ENCODE peak calls at places on chromosome 1, in six cellular contexts. I, F, O, T, E and H are unnamed samples.

GRCh38 chr1:223727541-223727940 is 15.2 kb downstream of the CAPN2 start:
- DNase-seq in O (no peak), F (no peak), E (no peak), I (no peak), T (no peak), H (no peak)

GRCh38 chr1:81554108-81554507 is 246.6 kb upstream of the ADGRL2 start:
- DNase-seq in O (no peak), F (no peak), I (no peak), T (no peak), E (no peak), H (no peak)

GRCh38 chr1:87086120-87086519 is 171.7 kb downstream of the HS2ST1 start:
- DNase-seq in O (no peak), T (no peak), E (no peak), I (no peak), F (no peak), H (no peak)

GRCh38 chr1:26530898-26531598 is 1.5 kb downstream of the RPS6KA1 start:
- DNase-seq in O (peak), F (peak), I (peak), E (no peak), T (no peak), H (peak)

GRCh38 chr1:94807742-94808491 is 12.2 kb upstream of the SLC44A3 start:
- DNase-seq in O (no peak), E (no peak), F (peak), I (peak), T (peak), H (peak)

GRCh38 chr1:222912730-222913129 is 97.9 kb downstream of the DISP1 start:
- DNase-seq in O (no peak), E (no peak), F (no peak), T (no peak), I (no peak), H (no peak)

GRCh38 chr1:57761628-57762027 is 337.8 kb upstream of the DAB1 start:
- DNase-seq in E (no peak), F (no peak), O (no peak), I (no peak), T (no peak), H (no peak)

GRCh38 chr1:226663327-226663704 is 75.8 kb downstream of the ITPKB start:
- DNase-seq in O (no peak), T (no peak), F (no peak), E (no peak), I (no peak), H (no peak)

GRCh38 chr1:241265428-241265827 is 91.6 kb downstream of the RGS7 start:
- DNase-seq in E (no peak), I (no peak), F (no peak), T (no peak), O (no peak), H (no peak)

GRCh38 chr1:21129407-21129806 is 47.3 kb downstream of the EIF4G3 start:
- DNase-seq in I (no peak), O (no peak), T (no peak), E (no peak), F (no peak), H (no peak)

GRCh38 chr1:79982218-79982617 is 975.7 kb upstream of the ADGRL4 start:
- DNase-seq in E (no peak), O (no peak), I (no peak), F (no peak), T (peak), H (no peak)

GRCh38 chr1:183272390-183272801 is 86.3 kb downstream of the LAMC2 start:
- DNase-seq in F (no peak), E (no peak), I (no peak), T (peak), O (peak), H (no peak)

GRCh38 chr1:160779662-160780397 is 16.1 kb upstream of the LY9 start:
- DNase-seq in I (peak), E (no peak), F (peak), O (peak), T (no peak), H (peak)

GRCh38 chr1:3625151-3625907 is 514 bp downstream of the TPRG1L start:
- DNase-seq in I (peak), F (peak), O (peak), E (no peak), T (peak), H (peak)

GRCh38 chr1:182495002-182495401 is 45.1 kb downstream of the RGSL1 start:
- DNase-seq in O (no peak), E (no peak), I (no peak), T (no peak), F (no peak), H (no peak)

GRCh38 chr1:177256153-177256814 is 85.5 kb downstream of the BRINP2 start:
- DNase-seq in O (peak), E (no peak), I (peak), T (peak), F (peak), H (peak)

GRCh38 chr1:210218047-210218446 is 14.5 kb upstream of the SERTAD4 start:
- DNase-seq in F (no peak), I (no peak), E (no peak), O (no peak), T (no peak), H (no peak)

GRCh38 chr1:23200885-23201284 is 16.4 kb downstream of the HTR1D start:
- DNase-seq in I (no peak), E (no peak), F (peak), O (peak), T (no peak), H (no peak)

GRCh38 chr1:87765686-87766085 is 437.0 kb downstream of the LMO4 start:
- DNase-seq in T (peak), F (no peak), O (peak), I (no peak), E (no peak), H (no peak)

GRCh38 chr1:116525440-116525839 is 45.4 kb downstream of the CD58 start:
- DNase-seq in O (no peak), T (no peak), E (no peak), I (no peak), F (no peak), H (no peak)

GRCh38 chr1:116531917-116532316 is 38.9 kb downstream of the CD58 start:
- DNase-seq in I (no peak), F (no peak), T (no peak), O (no peak), E (no peak), H (no peak)

GRCh38 chr1:116529681-116530080 is 41.1 kb downstream of the CD58 start:
- DNase-seq in I (no peak), T (no peak), F (no peak), O (no peak), E (no peak), H (no peak)

GRCh38 chr1:116529199-116529616 is 41.6 kb downstream of the CD58 start:
- DNase-seq in E (no peak), O (no peak), I (no peak), F (no peak), T (no peak), H (no peak)

GRCh38 chr1:116528329-116529083 is 42.3 kb downstream of the CD58 start:
- DNase-seq in O (no peak), I (peak), T (no peak), E (no peak), F (no peak), H (no peak)
- TF ChIP-seq POLR2A in O (no peak), I (no peak), T (no peak), E (no peak), F (peak), H (no peak)

GRCh38 chr1:18946550-18947381 is 9.7 kb downstream of the IFFO2 start:
- DNase-seq in T (no peak), F (no peak), O (no peak), I (no peak), E (no peak), H (no peak)
- H3K4me3 ChIP-seq in T (no peak), F (no peak), O (no peak), I (no peak), E (no peak), H (no peak)

DNA sequence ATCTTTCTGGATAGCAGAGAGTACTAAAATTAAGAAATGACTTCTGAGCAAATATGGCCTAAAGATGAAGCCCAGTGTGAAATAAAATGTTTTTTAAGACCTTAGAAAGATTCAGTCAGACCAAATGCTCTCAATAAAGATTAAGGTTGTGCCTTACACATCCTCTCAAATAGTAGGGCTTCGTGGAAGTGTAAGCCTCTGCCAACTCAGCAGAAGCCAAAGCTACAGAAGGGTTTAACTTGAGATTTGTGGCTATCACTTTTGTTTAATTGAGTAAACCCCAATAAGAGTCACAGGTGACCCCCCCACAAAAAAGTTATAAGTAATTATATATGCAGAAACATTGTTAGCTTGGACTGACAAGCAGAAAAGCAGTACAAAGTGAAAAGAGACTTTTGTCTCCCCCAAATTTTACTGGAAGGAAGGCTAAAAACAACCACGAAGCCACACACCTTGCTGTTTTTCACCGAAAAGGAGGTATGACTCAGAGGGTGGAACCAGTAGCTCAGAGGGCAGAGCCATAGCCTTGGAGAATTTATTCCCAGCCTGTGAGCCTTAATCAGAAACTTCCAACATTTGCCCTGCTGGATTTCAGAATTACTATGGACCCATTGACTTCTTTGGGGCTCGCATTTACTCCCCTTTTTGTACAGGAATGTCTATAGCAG is 31.9 kb downstream of the RPS6KC1 start:
- DNase-seq in T (no peak), O (no peak), F (no peak), E (no peak), I (no peak), H (no peak)
- TF ChIP-seq MYC in T (no peak), O (no peak), F (no peak), E (no peak), I (no peak), H (no peak)

GRCh38 chr1:206591236-206591635 is 21.0 kb downstream of the EIF2D start:
- DNase-seq in I (no peak), T (no peak), O (no peak), E (no peak), F (no peak), H (no peak)

GRCh38 chr1:206589206-206589605 is 23.1 kb downstream of the EIF2D start:
- DNase-seq in I (no peak), T (peak), O (no peak), E (no peak), F (no peak), H (no peak)

GRCh38 chr1:206588492-206588891 is 23.8 kb downstream of the EIF2D start:
- DNase-seq in I (no peak), F (no peak), O (no peak), E (no peak), T (no peak), H (no peak)

GRCh38 chr1:206591696-206592095 is 20.6 kb downstream of the EIF2D start:
- DNase-seq in F (no peak), T (no peak), I (no peak), E (no peak), O (no peak), H (no peak)

DNA sequence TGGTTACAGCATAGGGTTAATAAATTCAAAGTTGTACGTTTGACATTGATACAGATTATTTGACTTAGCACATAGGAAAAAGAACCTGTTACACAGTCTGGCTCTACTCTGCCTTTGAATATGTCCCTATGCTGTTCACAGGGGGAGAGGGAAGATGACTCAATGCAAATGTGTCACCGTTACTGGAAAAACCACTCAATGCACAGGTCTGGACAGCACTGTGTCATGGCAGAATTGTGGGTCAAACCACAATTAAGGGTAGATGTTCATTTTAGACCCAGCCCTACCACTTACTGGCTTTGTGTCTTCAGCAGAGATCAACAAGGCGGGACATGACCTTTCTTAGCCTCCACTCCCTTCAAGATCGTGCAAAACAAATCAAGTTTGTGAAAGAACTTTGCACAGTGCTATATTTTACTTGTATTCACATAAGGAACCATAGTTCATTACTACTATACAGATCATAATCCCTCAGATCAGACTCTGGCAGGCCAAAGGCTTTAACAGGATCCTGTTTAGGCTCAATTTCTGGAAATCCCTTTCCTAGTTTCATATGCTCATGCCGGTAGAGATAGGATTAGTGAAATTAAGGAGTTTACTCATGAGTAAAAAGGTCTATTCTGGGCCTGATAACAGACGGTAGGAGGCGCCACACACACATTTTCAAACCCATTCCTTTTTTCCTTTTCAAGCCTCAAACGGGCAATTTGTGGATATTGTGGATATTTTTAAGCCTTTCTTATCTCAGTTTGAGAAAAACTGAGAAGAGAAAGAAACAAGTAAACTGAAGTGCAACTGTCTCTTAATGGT is 22.0 kb downstream of the EIF2D start:
- DNase-seq in I (no peak), E (no peak), F (peak), T (no peak), O (no peak), H (peak)
- TF ChIP-seq POLR2A in I (no peak), E (peak), F (peak), T (no peak), O (no peak), H (no peak)

GRCh38 chr1:215636258-215636965 is 69.3 kb downstream of the KCTD3 start:
- DNase-seq in O (no peak), I (peak), E (no peak), F (no peak), T (no peak), H (no peak)

GRCh38 chr1:215631489-215631888 is 64.4 kb downstream of the KCTD3 start:
- DNase-seq in O (peak), E (no peak), I (no peak), T (no peak), F (no peak), H (no peak)

GRCh38 chr1:215640429-215641148 is 73.5 kb downstream of the KCTD3 start:
- DNase-seq in T (no peak), F (no peak), I (no peak), O (no peak), E (no peak), H (no peak)

GRCh38 chr1:215635827-215636226 is 68.7 kb downstream of the KCTD3 start:
- DNase-seq in T (no peak), E (no peak), O (no peak), I (no peak), F (no peak), H (no peak)

GRCh38 chr1:215637041-215637573 is 70.0 kb downstream of the KCTD3 start:
- DNase-seq in T (no peak), O (no peak), E (no peak), F (no peak), I (peak), H (no peak)
- H3K4me3 ChIP-seq in T (no peak), O (no peak), E (no peak), F (no peak), I (peak), H (no peak)

GRCh38 chr1:108533351-108534083 is 26.4 kb upstream of the EEIG2 start:
- DNase-seq in F (peak), T (no peak), E (peak), I (no peak), O (no peak), H (no peak)
- TF ChIP-seq MYC in F (no peak), T (no peak), E (no peak), I (no peak), O (no peak), H (no peak)

GRCh38 chr1:109261578-109261977 is 12.2 kb downstream of the CELSR2 start:
- DNase-seq in I (no peak), E (no peak), F (no peak), T (no peak), O (no peak), H (no peak)
- TF ChIP-seq POLR2A in I (no peak), E (no peak), F (no peak), T (no peak), O (no peak), H (no peak)

GRCh38 chr1:51421961-51422360 is 91.6 kb upstream of the TTC39A start:
- DNase-seq in T (peak), E (no peak), O (peak), I (peak), F (peak), H (peak)
- H3K4me3 ChIP-seq in T (no peak), E (no peak), O (no peak), I (no peak), F (no peak), H (no peak)